ENCODE peak calls at places on chromosomes 4 and X, in seven cellular contexts. I, K, V, X, G, S and A are unnamed samples.

GRCh38 chr4:11623726-11624037 is 195.0 kb upstream of the HS3ST1 start:
- DNase-seq in S (no peak), I (no peak), V (peak), G (no peak), K (no peak), X (no peak), A (peak)

GRCh38 chr4:538542-539142 is 37.5 kb downstream of the TMEM271 start:
- DNase-seq in S (no peak), G (peak), V (peak), X (no peak), K (no peak), I (no peak), A (no peak)

GRCh38 chr4:147899512-147899911 is 167.6 kb downstream of the ARHGAP10 start:
- DNase-seq in I (no peak), V (no peak), X (no peak), K (peak), S (peak), G (no peak), A (peak)

GRCh38 chr4:63618883-63619573 is 790.2 kb downstream of the TECRL start:
- DNase-seq in I (no peak), G (no peak), X (no peak), K (no peak), S (no peak), V (no peak), A (no peak)

GRCh38 chr4:29307755-29308154 is 1412.4 kb upstream of the PCDH7 start:
- DNase-seq in S (no peak), V (no peak), K (no peak), I (no peak), X (no peak), G (no peak), A (no peak)

GRCh38 chrX:101407167-101407747 is 468 bp downstream of the GLA start:
- DNase-seq in X (no peak), G (no peak), S (no peak), K (peak), V (no peak), I (no peak), A (no peak)

GRCh38 chr4:139734201-139734874 is 68.7 kb downstream of the MGST2 start:
- DNase-seq in I (no peak), S (peak), G (no peak), V (peak), X (no peak), K (peak), A (peak)

GRCh38 chrX:20263474-20263873 is 3.2 kb downstream of the RPS6KA3 start:
- DNase-seq in I (no peak), X (no peak), K (peak), S (peak), V (no peak), G (no peak), A (peak)

GRCh38 chr4:11505225-11505971 is 76.7 kb upstream of the HS3ST1 start:
- DNase-seq in S (no peak), X (no peak), I (no peak), G (no peak), V (peak), K (no peak), A (no peak)

GRCh38 chr4:72900952-72901351 is 168.6 kb downstream of the COX18 start:
- DNase-seq in X (no peak), S (peak), K (peak), G (no peak), I (no peak), V (no peak), A (peak)

GRCh38 chrX:147675819-147676218 is 235.9 kb upstream of the FMR1 start:
- DNase-seq in V (no peak), X (no peak), S (no peak), G (no peak), I (no peak), K (no peak), A (no peak)
- H3K4me3 ChIP-seq in V (no peak), X (no peak), S (no peak), G (no peak), I (no peak), K (no peak), A (no peak)

DNA sequence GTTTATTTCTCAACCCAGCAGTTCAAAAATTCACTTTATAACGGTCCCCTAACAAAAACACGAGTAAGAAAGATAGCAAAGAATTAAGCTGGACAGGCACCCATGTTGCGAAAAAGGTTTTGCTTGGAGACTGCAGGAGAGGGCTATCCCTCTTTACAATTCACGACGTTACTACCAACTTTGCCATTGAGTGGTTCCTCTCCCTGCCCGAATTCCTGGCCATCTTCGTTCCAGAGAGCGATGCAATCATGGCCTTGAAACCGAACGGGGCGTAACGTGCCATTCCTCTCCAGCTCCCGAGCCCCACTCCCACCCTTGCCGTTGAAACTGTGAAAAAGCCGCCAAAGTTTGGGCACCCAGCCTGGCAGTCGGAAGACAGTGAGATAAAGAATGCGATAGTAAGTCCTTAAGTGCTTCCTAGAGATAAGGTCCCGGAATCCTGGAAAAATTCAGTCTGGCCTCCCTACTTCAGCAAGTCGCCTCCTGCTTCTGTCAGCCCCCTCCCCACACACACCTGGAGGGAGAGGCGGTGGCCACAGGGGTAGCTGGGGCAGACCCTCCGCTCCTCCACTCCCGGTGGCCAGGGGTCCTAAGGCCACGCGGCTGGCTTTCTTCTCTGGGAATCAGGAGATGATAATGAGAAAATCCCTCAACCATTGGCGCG is 65.2 kb downstream of the FBXO8 start:
- DNase-seq in I (no peak), V (no peak), X (no peak), K (peak), S (peak), G (no peak), A (peak)
- H3K4me3 ChIP-seq in I (peak), V (peak), X (peak), K (peak), S (peak), G (peak), A (peak)

GRCh38 chr4:40750461-40751258 is 905 bp downstream of the NSUN7 start:
- DNase-seq in I (no peak), K (peak), X (no peak), G (no peak), V (no peak), S (peak), A (peak)
- H3K4me3 ChIP-seq in I (peak), K (peak), X (peak), G (peak), V (peak), S (peak), A (peak)

GRCh38 chrX:46796574-46797191 is 37.8 kb upstream of the SLC9A7 start:
- DNase-seq in X (peak), S (peak), I (peak), K (peak), V (peak), G (peak), A (peak)

GRCh38 chrX:46788902-46789301 is 30.0 kb upstream of the SLC9A7 start:
- DNase-seq in G (no peak), S (peak), I (no peak), K (peak), X (no peak), V (no peak), A (peak)

GRCh38 chrX:46791927-46792825 is 33.3 kb upstream of the SLC9A7 start:
- DNase-seq in I (peak), K (peak), V (peak), X (no peak), S (peak), G (no peak), A (peak)

GRCh38 chrX:46793386-46794143 is 34.6 kb upstream of the SLC9A7 start:
- DNase-seq in V (no peak), I (no peak), S (no peak), G (no peak), K (no peak), X (no peak), A (no peak)

DNA sequence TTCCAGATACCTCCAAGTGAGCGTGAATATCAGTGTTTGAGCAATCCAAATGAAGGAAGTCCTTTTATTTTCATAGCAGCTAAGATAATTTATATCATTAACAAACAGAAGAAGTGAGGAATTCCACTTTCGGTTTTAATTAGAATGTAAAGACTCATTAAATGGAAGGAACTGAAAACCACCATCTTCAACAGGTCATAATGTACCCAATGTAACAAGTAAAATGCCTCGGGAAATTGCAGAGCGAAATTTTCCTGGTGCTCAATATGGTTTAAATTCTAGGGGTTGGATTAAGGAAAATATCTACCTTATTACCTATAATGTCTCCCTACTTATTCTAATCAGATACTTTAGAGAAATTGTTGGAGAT is 33.9 kb upstream of the SLC9A7 start:
- DNase-seq in X (no peak), K (no peak), V (no peak), I (no peak), G (no peak), S (no peak), A (no peak)
- H3K4me3 ChIP-seq in X (no peak), K (peak), V (peak), I (no peak), G (no peak), S (no peak), A (no peak)

GRCh38 chr4:2482192-2482591 is 13.3 kb downstream of the RNF4 start:
- DNase-seq in V (no peak), K (no peak), X (no peak), S (no peak), G (no peak), I (no peak), A (no peak)
- H3K4me3 ChIP-seq in V (peak), K (no peak), X (no peak), S (no peak), G (no peak), I (no peak), A (no peak)

GRCh38 chrX:136961594-136962135 is 72.1 kb downstream of the GPR101 start:
- DNase-seq in I (no peak), X (no peak), K (peak), V (no peak), G (no peak), S (no peak), A (no peak)

GRCh38 chrX:136967965-136968364 is 65.8 kb downstream of the GPR101 start:
- DNase-seq in X (no peak), G (no peak), K (no peak), S (no peak), V (no peak), I (no peak), A (no peak)

DNA sequence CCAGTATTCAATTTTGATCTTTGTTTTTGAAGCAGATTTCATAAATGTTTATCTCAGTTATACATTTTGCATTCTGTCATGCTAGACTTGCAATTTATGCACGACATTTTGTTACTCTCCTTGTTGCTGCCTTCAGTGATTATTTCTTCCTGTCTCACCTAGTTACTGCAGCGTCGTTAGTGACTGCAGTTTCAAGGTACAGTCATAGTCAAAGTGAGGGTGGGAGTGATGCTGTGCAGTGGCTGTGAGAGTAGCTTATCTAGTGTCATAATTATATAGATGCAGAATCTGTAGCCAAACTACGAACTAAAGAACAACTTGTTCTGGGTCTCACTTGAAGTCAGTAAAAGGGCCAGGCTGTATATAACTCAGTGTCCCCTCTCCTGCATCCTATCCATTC is 69.8 kb downstream of the GPR101 start:
- DNase-seq in K (no peak), V (no peak), S (no peak), G (no peak), I (no peak), X (no peak), A (no peak)
- H3K4me3 ChIP-seq in K (no peak), V (no peak), S (no peak), G (no peak), I (no peak), X (no peak), A (no peak)

GRCh38 chr4:1683371-1683902 is 676 bp downstream of the FAM53A start:
- DNase-seq in G (no peak), V (peak), K (peak), S (peak), X (no peak), I (peak), A (peak)

GRCh38 chr4:1685604-1686150 is 1.6 kb upstream of the FAM53A start:
- DNase-seq in S (no peak), V (no peak), G (no peak), I (no peak), K (no peak), X (no peak), A (no peak)

GRCh38 chr4:1683903-1684755 is at the start of gene FAM53A:
- DNase-seq in K (peak), S (peak), X (peak), I (peak), V (peak), G (peak), A (peak)

GRCh38 chr4:1684756-1685603 is 867 bp upstream of the FAM53A start:
- DNase-seq in K (no peak), V (no peak), S (no peak), X (no peak), G (peak), I (no peak), A (no peak)

DNA sequence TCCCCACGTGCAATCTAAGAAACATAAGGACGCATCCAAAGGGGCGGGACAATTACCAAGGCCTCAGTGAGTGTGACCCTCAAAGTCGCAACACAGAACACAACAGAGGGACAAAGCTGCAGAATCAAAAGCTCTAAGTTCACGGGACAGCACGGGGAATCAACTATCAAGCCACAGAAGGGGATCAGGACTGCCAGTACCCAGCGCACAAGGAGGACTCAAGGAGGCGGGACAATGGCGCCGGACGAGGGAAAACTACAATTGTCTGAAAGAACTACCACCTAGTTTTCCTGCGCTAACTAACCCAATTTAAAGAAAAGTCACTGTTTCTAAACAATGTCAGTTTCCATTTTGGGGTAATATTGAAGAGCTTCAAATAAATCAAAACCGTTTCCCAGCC is 1.3 kb downstream of the FAM53A start:
- DNase-seq in G (no peak), V (no peak), X (no peak), K (no peak), S (no peak), I (no peak), A (no peak)
- H3K4me3 ChIP-seq in G (peak), V (peak), X (peak), K (peak), S (peak), I (peak), A (peak)